ENCODE peak calls at places on chromosome 18, in ten cellular contexts. One of them, this sample, is unnamed. For H3K36me3 and H3K4me1, the result is how much of the 10 kb centered on the place peaks cover.

GRCh38 chr18:5142859-5143258 is 54.2 kb downstream of the AKAIN1 start:
- DNase-seq in DND-41: no peak
- DNase-seq in left ventricle myocardium inferior: no peak
- DNase-seq in neural progenitor cell: no peak
- DNase-seq in heart left ventricle: no peak
- DNase-seq in mucosa of descending colon: no peak
- DNase-seq in esophagus squamous epithelium: no peak
- DNase-seq in tibial nerve: no peak
- DNase-seq in CD8-positive, alpha-beta T cell: no peak
- DNase-seq in astrocyte: no peak
- DNase-seq in this sample: no peak

GRCh38 chr18:28013064-28013463 is 163.9 kb downstream of the CDH2 start:
- DNase-seq in DND-41: no peak
- DNase-seq in left ventricle myocardium inferior: no peak
- DNase-seq in neural progenitor cell: no peak
- DNase-seq in heart left ventricle: no peak
- DNase-seq in mucosa of descending colon: no peak
- DNase-seq in esophagus squamous epithelium: no peak
- DNase-seq in tibial nerve: no peak
- DNase-seq in CD8-positive, alpha-beta T cell: no peak
- DNase-seq in astrocyte: no peak
- DNase-seq in this sample: no peak

GRCh38 chr18:26777316-26778053 is 88.0 kb downstream of the AQP4 start:
- DNase-seq in DND-41: no peak
- DNase-seq in left ventricle myocardium inferior: no peak
- DNase-seq in neural progenitor cell: peak
- DNase-seq in heart left ventricle: no peak
- DNase-seq in mucosa of descending colon: no peak
- DNase-seq in esophagus squamous epithelium: no peak
- DNase-seq in tibial nerve: no peak
- DNase-seq in CD8-positive, alpha-beta T cell: no peak
- DNase-seq in astrocyte: peak
- DNase-seq in this sample: no peak

GRCh38 chr18:8609711-8610441 is 639 bp downstream of the RAB12 start:
- DNase-seq in DND-41: peak
- DNase-seq in left ventricle myocardium inferior: peak
- DNase-seq in neural progenitor cell: peak
- DNase-seq in heart left ventricle: no peak
- DNase-seq in mucosa of descending colon: peak
- DNase-seq in esophagus squamous epithelium: no peak
- DNase-seq in tibial nerve: no peak
- DNase-seq in CD8-positive, alpha-beta T cell: peak
- DNase-seq in astrocyte: no peak
- DNase-seq in this sample: peak

GRCh38 chr18:3261035-3261392 is 919 bp upstream of the MYL12B start:
- DNase-seq in DND-41: no peak
- DNase-seq in left ventricle myocardium inferior: no peak
- DNase-seq in neural progenitor cell: no peak
- DNase-seq in heart left ventricle: no peak
- DNase-seq in mucosa of descending colon: no peak
- DNase-seq in esophagus squamous epithelium: no peak
- DNase-seq in tibial nerve: no peak
- DNase-seq in CD8-positive, alpha-beta T cell: no peak
- DNase-seq in astrocyte: no peak
- DNase-seq in this sample: peak

GRCh38 chr18:48017625-48018024 is 87.2 kb upstream of the SMAD2 start:
- DNase-seq in DND-41: no peak
- DNase-seq in left ventricle myocardium inferior: no peak
- DNase-seq in neural progenitor cell: no peak
- DNase-seq in heart left ventricle: no peak
- DNase-seq in mucosa of descending colon: no peak
- DNase-seq in esophagus squamous epithelium: no peak
- DNase-seq in tibial nerve: no peak
- DNase-seq in CD8-positive, alpha-beta T cell: no peak
- DNase-seq in astrocyte: no peak
- DNase-seq in this sample: no peak

GRCh38 chr18:28736951-28737350 is 560.0 kb upstream of the CDH2 start:
- DNase-seq in DND-41: no peak
- DNase-seq in left ventricle myocardium inferior: no peak
- DNase-seq in neural progenitor cell: no peak
- DNase-seq in heart left ventricle: no peak
- DNase-seq in mucosa of descending colon: no peak
- DNase-seq in esophagus squamous epithelium: no peak
- DNase-seq in tibial nerve: no peak
- DNase-seq in CD8-positive, alpha-beta T cell: no peak
- DNase-seq in astrocyte: no peak
- DNase-seq in this sample: no peak

GRCh38 chr18:36255072-36255708 is 42.3 kb upstream of the FHOD3 start:
- DNase-seq in DND-41: no peak
- DNase-seq in left ventricle myocardium inferior: no peak
- DNase-seq in neural progenitor cell: peak
- DNase-seq in heart left ventricle: no peak
- DNase-seq in mucosa of descending colon: no peak
- DNase-seq in esophagus squamous epithelium: no peak
- DNase-seq in tibial nerve: no peak
- DNase-seq in CD8-positive, alpha-beta T cell: no peak
- DNase-seq in astrocyte: no peak
- DNase-seq in this sample: no peak

DNA sequence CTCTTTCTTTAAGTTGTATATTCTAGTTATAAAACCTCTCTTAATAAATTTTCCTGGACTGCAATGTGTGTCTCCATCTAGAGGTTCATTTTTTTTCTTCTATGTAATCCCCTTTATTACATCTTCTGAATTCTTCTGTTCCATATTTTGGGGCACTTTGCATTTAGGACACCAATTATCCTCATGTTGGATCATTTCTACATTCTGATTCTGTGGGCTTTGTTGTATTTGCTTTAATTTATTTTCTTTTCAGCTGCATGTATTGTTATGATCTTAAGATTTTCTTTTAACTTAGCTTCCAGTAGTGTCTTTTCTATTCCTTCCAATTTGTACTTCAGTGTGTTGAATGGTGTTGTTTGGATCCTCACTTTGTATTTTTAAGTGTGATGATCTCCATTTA is 5.2 kb upstream of the SKA1 start:
- DNase-seq in DND-41: no peak
- DNase-seq in left ventricle myocardium inferior: no peak
- DNase-seq in neural progenitor cell: no peak
- DNase-seq in heart left ventricle: no peak
- DNase-seq in mucosa of descending colon: no peak
- DNase-seq in esophagus squamous epithelium: no peak
- DNase-seq in tibial nerve: no peak
- DNase-seq in CD8-positive, alpha-beta T cell: no peak
- DNase-seq in astrocyte: no peak
- DNase-seq in this sample: no peak
- H3K36me3 ChIP-seq in DND-41: under half
- H3K36me3 ChIP-seq in left ventricle myocardium inferior: under half
- H3K36me3 ChIP-seq in neural progenitor cell: under half
- H3K36me3 ChIP-seq in heart left ventricle: under half
- H3K36me3 ChIP-seq in mucosa of descending colon: under half
- H3K36me3 ChIP-seq in esophagus squamous epithelium: under half
- H3K36me3 ChIP-seq in tibial nerve: under half
- H3K36me3 ChIP-seq in CD8-positive, alpha-beta T cell: under half
- H3K36me3 ChIP-seq in astrocyte: under half
- H3K36me3 ChIP-seq in this sample: under half

DNA sequence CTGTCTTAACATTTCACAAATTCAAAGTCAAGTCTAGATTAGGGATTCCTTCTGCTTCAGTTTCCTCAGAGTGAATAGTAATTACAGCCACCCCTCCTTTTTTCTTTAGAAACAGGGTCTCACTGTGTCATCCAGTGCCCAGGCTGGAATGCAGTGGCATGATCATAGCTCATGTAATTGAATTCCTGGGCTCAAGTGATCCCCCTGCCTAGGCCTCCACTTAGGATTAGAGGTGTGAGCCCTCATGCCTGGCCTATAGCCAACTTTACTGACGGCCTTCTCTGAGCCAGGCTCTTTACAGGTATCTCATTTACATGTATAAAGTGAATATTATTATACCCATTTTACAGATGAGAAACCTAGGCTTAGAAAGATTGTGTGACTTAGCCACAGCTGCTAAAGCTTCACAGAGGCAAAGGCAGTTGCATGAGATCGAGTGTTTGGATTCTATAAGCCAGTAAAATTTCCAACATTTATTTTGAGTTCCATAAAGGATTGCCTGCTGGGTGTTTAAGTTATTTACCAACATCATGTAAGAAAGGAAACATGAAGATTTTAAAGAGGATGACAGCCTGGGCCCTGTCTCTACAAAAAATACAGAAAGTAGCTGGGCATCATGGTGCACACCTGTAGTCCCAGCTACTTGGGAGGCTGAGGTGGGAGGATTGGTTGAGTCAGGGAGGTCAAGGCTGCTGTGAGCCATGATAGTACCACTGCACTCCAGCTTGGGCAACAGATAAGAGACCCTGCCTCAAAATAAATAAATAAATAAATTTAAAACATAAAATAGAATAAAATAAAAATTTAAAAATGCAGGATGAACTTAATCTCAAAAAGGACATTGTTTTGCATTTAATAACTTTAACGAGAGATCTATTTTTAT is 1.8 kb downstream of the ENOSF1 start:
- DNase-seq in DND-41: no peak
- DNase-seq in left ventricle myocardium inferior: no peak
- DNase-seq in neural progenitor cell: no peak
- DNase-seq in heart left ventricle: no peak
- DNase-seq in mucosa of descending colon: no peak
- DNase-seq in esophagus squamous epithelium: no peak
- DNase-seq in tibial nerve: no peak
- DNase-seq in CD8-positive, alpha-beta T cell: no peak
- DNase-seq in astrocyte: no peak
- DNase-seq in this sample: no peak
- H3K4me3 ChIP-seq in DND-41: no peak
- H3K4me3 ChIP-seq in left ventricle myocardium inferior: peak
- H3K4me3 ChIP-seq in neural progenitor cell: no peak
- H3K4me3 ChIP-seq in heart left ventricle: peak
- H3K4me3 ChIP-seq in mucosa of descending colon: no peak
- H3K4me3 ChIP-seq in esophagus squamous epithelium: no peak
- H3K4me3 ChIP-seq in tibial nerve: peak
- H3K4me3 ChIP-seq in CD8-positive, alpha-beta T cell: peak
- H3K4me3 ChIP-seq in astrocyte: peak
- H3K4me3 ChIP-seq in this sample: peak

DNA sequence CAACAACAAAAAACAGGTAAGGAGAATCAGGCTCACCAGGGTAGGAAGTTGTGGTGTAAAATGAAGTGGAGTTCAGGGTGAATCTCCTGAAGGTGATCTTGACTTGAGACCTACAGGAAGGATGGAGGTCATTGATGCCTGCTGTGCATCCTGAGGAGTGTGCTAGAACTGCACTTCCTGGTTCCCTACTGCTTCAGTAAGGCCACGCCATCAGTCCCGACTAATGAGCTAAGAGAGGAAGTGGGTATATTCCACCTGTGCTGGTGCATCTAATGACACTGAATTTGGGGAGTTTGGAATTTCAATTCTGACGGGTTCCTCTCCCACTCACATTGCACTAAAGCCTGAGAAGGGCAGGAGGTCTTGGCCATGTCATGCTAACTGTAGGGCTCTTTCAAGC is 349.3 kb upstream of the SLC14A2 start:
- DNase-seq in DND-41: no peak
- DNase-seq in left ventricle myocardium inferior: no peak
- DNase-seq in neural progenitor cell: no peak
- DNase-seq in heart left ventricle: no peak
- DNase-seq in mucosa of descending colon: no peak
- DNase-seq in esophagus squamous epithelium: no peak
- DNase-seq in tibial nerve: no peak
- DNase-seq in CD8-positive, alpha-beta T cell: no peak
- DNase-seq in astrocyte: no peak
- DNase-seq in this sample: no peak
- H3K4me1 ChIP-seq in DND-41: under half
- H3K4me1 ChIP-seq in left ventricle myocardium inferior: under half
- H3K4me1 ChIP-seq in neural progenitor cell: under half
- H3K4me1 ChIP-seq in heart left ventricle: under half
- H3K4me1 ChIP-seq in mucosa of descending colon: under half
- H3K4me1 ChIP-seq in esophagus squamous epithelium: under half
- H3K4me1 ChIP-seq in tibial nerve: under half
- H3K4me1 ChIP-seq in CD8-positive, alpha-beta T cell: under half
- H3K4me1 ChIP-seq in astrocyte: under half
- H3K4me1 ChIP-seq in this sample: under half

GRCh38 chr18:41973989-41974388 is 19.0 kb downstream of the PIK3C3 start:
- DNase-seq in DND-41: no peak
- DNase-seq in left ventricle myocardium inferior: no peak
- DNase-seq in neural progenitor cell: no peak
- DNase-seq in heart left ventricle: no peak
- DNase-seq in mucosa of descending colon: no peak
- DNase-seq in esophagus squamous epithelium: no peak
- DNase-seq in tibial nerve: no peak
- DNase-seq in CD8-positive, alpha-beta T cell: no peak
- DNase-seq in astrocyte: no peak
- DNase-seq in this sample: no peak

GRCh38 chr18:41972067-41973000 is 17.3 kb downstream of the PIK3C3 start:
- DNase-seq in DND-41: no peak
- DNase-seq in left ventricle myocardium inferior: no peak
- DNase-seq in neural progenitor cell: no peak
- DNase-seq in heart left ventricle: no peak
- DNase-seq in mucosa of descending colon: no peak
- DNase-seq in esophagus squamous epithelium: no peak
- DNase-seq in tibial nerve: no peak
- DNase-seq in CD8-positive, alpha-beta T cell: no peak
- DNase-seq in astrocyte: peak
- DNase-seq in this sample: no peak

GRCh38 chr18:41977233-41977632 is 22.2 kb downstream of the PIK3C3 start:
- DNase-seq in DND-41: no peak
- DNase-seq in left ventricle myocardium inferior: no peak
- DNase-seq in neural progenitor cell: no peak
- DNase-seq in heart left ventricle: no peak
- DNase-seq in mucosa of descending colon: no peak
- DNase-seq in esophagus squamous epithelium: no peak
- DNase-seq in tibial nerve: no peak
- DNase-seq in CD8-positive, alpha-beta T cell: no peak
- DNase-seq in astrocyte: no peak
- DNase-seq in this sample: no peak

GRCh38 chr18:41975287-41975683 is 20.3 kb downstream of the PIK3C3 start:
- DNase-seq in DND-41: no peak
- DNase-seq in left ventricle myocardium inferior: no peak
- DNase-seq in neural progenitor cell: no peak
- DNase-seq in heart left ventricle: no peak
- DNase-seq in mucosa of descending colon: no peak
- DNase-seq in esophagus squamous epithelium: no peak
- DNase-seq in tibial nerve: no peak
- DNase-seq in CD8-positive, alpha-beta T cell: no peak
- DNase-seq in astrocyte: no peak
- DNase-seq in this sample: no peak

DNA sequence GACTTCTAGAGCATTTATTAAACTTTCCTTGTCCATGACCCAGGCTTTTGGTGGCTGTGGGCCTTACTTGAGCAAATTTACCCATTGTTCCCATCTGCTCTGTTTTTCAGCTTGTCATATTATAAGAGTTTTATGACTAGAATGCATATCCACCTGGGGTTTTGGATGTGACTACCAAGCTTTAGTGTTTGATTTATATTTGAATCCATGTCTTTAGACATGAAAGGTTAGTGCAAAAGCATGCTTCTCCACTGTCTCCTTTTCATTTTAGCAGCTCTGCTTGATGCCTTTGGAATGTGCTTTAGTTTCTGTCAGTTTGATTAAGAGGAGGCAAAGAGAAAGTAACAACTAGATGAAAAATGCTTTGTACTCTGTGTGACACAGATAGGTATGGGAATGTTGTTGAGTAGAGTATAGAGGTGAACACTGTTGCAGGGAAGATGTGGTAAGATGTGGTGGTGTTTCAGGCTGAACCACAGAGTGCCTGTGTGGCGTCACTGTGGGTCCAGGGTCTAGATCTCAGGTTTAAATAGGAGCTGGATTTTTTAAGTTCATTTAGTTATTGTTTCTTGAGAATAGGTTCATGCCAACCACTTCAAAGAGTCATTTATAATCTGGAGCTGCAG is 19.7 kb downstream of the PIK3C3 start:
- DNase-seq in DND-41: peak
- DNase-seq in left ventricle myocardium inferior: no peak
- DNase-seq in neural progenitor cell: no peak
- DNase-seq in heart left ventricle: no peak
- DNase-seq in mucosa of descending colon: no peak
- DNase-seq in esophagus squamous epithelium: no peak
- DNase-seq in tibial nerve: no peak
- DNase-seq in CD8-positive, alpha-beta T cell: peak
- DNase-seq in astrocyte: peak
- DNase-seq in this sample: no peak
- H3K36me3 ChIP-seq in DND-41: under half
- H3K36me3 ChIP-seq in left ventricle myocardium inferior: under half
- H3K36me3 ChIP-seq in neural progenitor cell: under half
- H3K36me3 ChIP-seq in heart left ventricle: under half
- H3K36me3 ChIP-seq in mucosa of descending colon: under half
- H3K36me3 ChIP-seq in esophagus squamous epithelium: under half
- H3K36me3 ChIP-seq in tibial nerve: under half
- H3K36me3 ChIP-seq in CD8-positive, alpha-beta T cell: under half
- H3K36me3 ChIP-seq in astrocyte: under half
- H3K36me3 ChIP-seq in this sample: under half

This sample was measured in CD4-positive, CD25-positive, alpha-beta regulatory T cell.